ENCODE peak calls at places on chromosomes 2 and 18, in six cellular contexts. X is tibial nerve, P is cardiac muscle cell, O is fibroblast of the aortic adventitia, M is epithelial cell of esophagus, T is IMR-90. H is an unnamed sample.

GRCh38 chr2:227335713-227336112 is 10.7 kb downstream of the MFF start:
- DNase-seq in X (no peak), P (peak), O (peak), M (no peak), T (no peak), H (no peak)

GRCh38 chr2:174009488-174010223 is 44.5 kb upstream of the SP3 start:
- DNase-seq in X (no peak), P (no peak), O (peak), M (peak), T (peak), H (peak)

GRCh38 chr2:38602136-38602731 is 494 bp downstream of the HNRNPLL start:
- DNase-seq in X (no peak), P (no peak), O (no peak), M (peak), T (no peak), H (no peak)

GRCh38 chr2:165794520-165794882 is 454 bp upstream of the GALNT3 start:
- DNase-seq in X (peak), P (peak), O (peak), M (peak), T (peak), H (peak)

GRCh38 chr2:94986392-94986963 is 39.0 kb upstream of the MAL start:
- DNase-seq in X (peak), P (peak), O (peak), M (peak), T (peak), H (peak)

GRCh38 chr18:5770176-5770575 is 125.1 kb downstream of the TMEM200C start:
- DNase-seq in X (no peak), P (no peak), O (no peak), M (no peak), T (no peak), H (no peak)

GRCh38 chr2:127121776-127122176 is 14.8 kb upstream of the BIN1 start:
- DNase-seq in X (no peak), P (no peak), O (peak), M (no peak), T (no peak), H (peak)

GRCh38 chr18:26544459-26544858 is 3.9 kb downstream of the KCTD1 start:
- DNase-seq in X (no peak), P (no peak), O (no peak), M (no peak), T (no peak), H (no peak)

GRCh38 chr2:136114392-136114791 is 3.6 kb downstream of the CXCR4 start:
- DNase-seq in X (no peak), P (peak), O (no peak), M (no peak), T (no peak), H (no peak)

GRCh38 chr18:32930695-32931301 is 158.0 kb upstream of the KLHL14 start:
- DNase-seq in X (no peak), P (peak), O (peak), M (peak), T (peak), H (peak)

GRCh38 chr2:241268716-241269445 is 46.6 kb downstream of the HDLBP start:
- DNase-seq in X (no peak), P (no peak), O (peak), M (peak), T (peak), H (peak)

GRCh38 chr2:190578158-190579057 is 43.9 kb upstream of the NEMP2 start:
- DNase-seq in X (peak), P (peak), O (peak), M (peak), T (no peak), H (peak)

GRCh38 chr2:24984912-24985311 is 13.2 kb upstream of the DNAJC27 start:
- DNase-seq in X (peak), P (peak), O (peak), M (no peak), T (peak), H (peak)

GRCh38 chr2:233197022-233197421 is 54.5 kb upstream of the ATG16L1 start:
- DNase-seq in X (no peak), P (no peak), O (no peak), M (no peak), T (no peak), H (no peak)
- H3K4me3 ChIP-seq in X (no peak), P (no peak), O (no peak), M (no peak), T (no peak), H (no peak)

GRCh38 chr18:78241535-78242306 is 737.9 kb upstream of the SALL3 start:
- DNase-seq in X (no peak), P (no peak), O (no peak), M (no peak), T (no peak), H (no peak)

GRCh38 chr18:78242796-78243195 is 736.8 kb upstream of the SALL3 start:
- DNase-seq in X (peak), P (peak), O (no peak), M (peak), T (no peak), H (no peak)

GRCh38 chr18:78240867-78241266 is 738.8 kb upstream of the SALL3 start:
- DNase-seq in X (no peak), P (no peak), O (no peak), M (no peak), T (no peak), H (no peak)

GRCh38 chr18:78240091-78240490 is 739.5 kb upstream of the SALL3 start:
- DNase-seq in X (no peak), P (no peak), O (no peak), M (no peak), T (no peak), H (no peak)

GRCh38 chr18:78242307-78242643 is 737.3 kb upstream of the SALL3 start:
- DNase-seq in X (peak), P (peak), O (no peak), M (peak), T (no peak), H (no peak)
- H3K4me3 ChIP-seq in X (no peak), P (no peak), O (no peak), M (no peak), T (no peak), H (no peak)

DNA sequence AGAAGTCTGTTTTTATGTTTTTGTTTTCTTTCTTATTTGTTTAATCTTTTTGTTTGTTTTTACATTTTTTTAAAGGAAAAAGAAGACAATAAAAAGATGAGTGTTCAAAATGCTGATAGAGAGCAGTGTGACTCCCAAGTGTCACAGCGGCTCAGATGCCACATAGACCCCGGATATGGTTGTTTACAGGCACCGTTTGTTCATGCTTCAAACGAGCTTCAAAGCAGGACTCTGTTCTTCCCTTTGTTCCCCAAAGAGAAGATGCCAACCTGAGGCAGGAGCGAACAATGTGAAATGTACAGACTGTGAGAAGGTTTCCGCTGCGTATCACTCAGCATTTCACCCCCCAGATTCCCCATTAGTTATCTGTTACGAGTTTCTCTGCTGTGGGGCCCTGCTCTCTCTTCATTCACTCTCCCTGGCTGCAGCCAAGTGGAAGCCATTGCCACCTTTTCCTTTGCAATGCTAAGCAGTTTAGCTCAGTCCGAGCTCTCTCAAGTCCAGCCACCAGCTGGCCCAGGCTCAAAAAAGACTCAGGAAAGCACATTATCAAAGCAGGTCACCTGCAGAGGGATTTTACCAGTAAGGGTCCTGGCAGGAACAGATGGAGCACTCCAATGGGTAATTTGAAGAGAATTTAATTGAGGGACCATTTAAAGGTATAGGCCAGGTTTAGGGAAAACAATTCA is 36.4 kb upstream of the PHLPP1 start:
- DNase-seq in X (no peak), P (no peak), O (no peak), M (no peak), T (no peak), H (no peak)
- H3K4me3 ChIP-seq in X (no peak), P (no peak), O (no peak), M (no peak), T (no peak), H (no peak)

GRCh38 chr2:26786207-26787023 is 559 bp downstream of the CENPA start:
- DNase-seq in X (no peak), P (peak), O (no peak), M (no peak), T (no peak), H (no peak)

GRCh38 chr2:26782876-26783704 is 2.8 kb upstream of the CENPA start:
- DNase-seq in X (no peak), P (no peak), O (no peak), M (no peak), T (no peak), H (no peak)

GRCh38 chr2:26785431-26786206 is at the start of gene CENPA:
- DNase-seq in X (peak), P (peak), O (peak), M (peak), T (peak), H (peak)

GRCh38 chr2:26780203-26780760 is 5.6 kb upstream of the CENPA start:
- DNase-seq in X (no peak), P (no peak), O (no peak), M (no peak), T (no peak), H (no peak)

DNA sequence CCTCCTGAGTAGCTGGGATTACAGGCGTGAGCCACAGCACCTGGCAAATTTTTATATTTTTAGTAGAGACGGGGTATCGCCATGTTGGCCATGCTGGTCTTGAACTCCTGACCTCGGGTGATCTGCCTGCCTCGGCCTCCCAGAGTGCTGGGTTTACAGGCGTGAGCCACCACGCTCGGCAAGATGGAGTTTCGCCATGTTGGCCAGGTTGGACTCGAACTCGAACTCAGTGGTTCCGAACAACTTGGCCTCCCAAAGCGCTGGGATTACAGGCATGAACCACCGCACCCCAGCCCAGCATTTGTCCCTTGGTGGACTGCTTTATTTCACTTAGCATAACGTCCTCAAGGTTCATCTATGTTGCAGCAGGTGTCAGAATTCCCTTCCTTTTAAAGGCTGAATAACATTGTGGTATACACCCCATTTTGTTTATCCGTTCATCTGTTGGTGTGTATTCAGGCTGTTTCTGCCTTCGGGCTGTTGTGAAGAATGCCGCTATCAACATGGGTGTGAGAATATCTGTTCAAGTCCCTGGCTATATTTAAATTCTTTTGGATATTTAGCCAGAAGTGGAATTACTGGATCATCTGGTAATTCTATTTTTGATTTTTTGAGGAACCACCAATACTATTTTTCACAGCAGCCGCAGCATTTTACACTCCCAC is 1.2 kb upstream of the CENPA start:
- DNase-seq in X (no peak), P (no peak), O (no peak), M (no peak), T (no peak), H (no peak)
- H3K4me3 ChIP-seq in X (no peak), P (no peak), O (no peak), M (no peak), T (no peak), H (no peak)